ENCODE peak calls at places on chromosomes 11 and 22, in seven cellular contexts. E, Y, Q, R, K, H and B are unnamed samples.

GRCh38 chr11:128747728-128748148 is 53.9 kb downstream of the FLI1 start:
- DNase-seq in Y (no peak), R (no peak), H (no peak), E (no peak), K (no peak), Q (no peak), B (no peak)

GRCh38 chr11:35855685-35856084 is 88.2 kb upstream of the LDLRAD3 start:
- DNase-seq in H (no peak), Q (no peak), R (no peak), Y (no peak), E (no peak), K (no peak), B (no peak)

GRCh38 chr11:44615041-44615513 is 49.6 kb downstream of the CD82 start:
- DNase-seq in Q (no peak), R (no peak), E (no peak), H (no peak), K (no peak), Y (no peak), B (no peak)

GRCh38 chr11:94151903-94152677 is 23.4 kb downstream of the PANX1 start:
- DNase-seq in K (no peak), H (no peak), Y (no peak), R (peak; percentile 35), E (peak; percentile 84), Q (peak; percentile 50), B (no peak)

GRCh38 chr11:115500547-115501503 is 3.4 kb downstream of the CADM1 start:
- DNase-seq in H (no peak), K (no peak), Q (no peak), R (no peak), E (no peak), Y (no peak), B (no peak)

GRCh38 chr22:47813661-47814060 is 1051.2 kb downstream of the TBC1D22A start:
- DNase-seq in K (no peak), Q (no peak), H (no peak), R (no peak), E (no peak), Y (no peak), B (no peak)

GRCh38 chr11:64226507-64227051 is 505 bp downstream of the NUDT22 start:
- DNase-seq in H (no peak), Y (no peak), E (no peak), Q (peak; percentile 85), K (no peak), R (peak; percentile 54), B (no peak)

GRCh38 chr11:113957016-113957415 is 17.9 kb upstream of the HTR3A start:
- DNase-seq in K (no peak), H (no peak), R (no peak), E (no peak), Y (no peak), Q (no peak), B (no peak)

GRCh38 chr22:33188316-33188715 is 130.1 kb upstream of the SYN3 start:
- DNase-seq in K (no peak), H (no peak), E (no peak), Y (no peak), Q (no peak), R (no peak), B (no peak)

GRCh38 chr11:45210846-45211245 is 64.4 kb downstream of the PRDM11 start:
- DNase-seq in H (no peak), E (no peak), K (no peak), R (no peak), Q (no peak), Y (no peak), B (no peak)